ENCODE peak calls at places on chromosomes 2 and 18, in ten cellular contexts. One of them, this sample, is unnamed.

GRCh38 chr2:215870088-215870490 is 143.3 kb downstream of the MREG start:
- DNase-seq in prostate gland: no peak
- DNase-seq in heart left ventricle: no peak
- DNase-seq in IMR-90: peak
- DNase-seq in A549: no peak
- DNase-seq in HCT116: peak
- DNase-seq in tibial nerve: peak
- DNase-seq in ovary: no peak
- DNase-seq in breast epithelium: no peak
- DNase-seq in uterus: no peak
- DNase-seq in this sample: peak

GRCh38 chr2:200985806-200986205 is 22.3 kb upstream of the ORC2 start:
- DNase-seq in prostate gland: no peak
- DNase-seq in heart left ventricle: no peak
- DNase-seq in IMR-90: peak
- DNase-seq in A549: no peak
- DNase-seq in HCT116: no peak
- DNase-seq in tibial nerve: no peak
- DNase-seq in ovary: no peak
- DNase-seq in breast epithelium: no peak
- DNase-seq in uterus: no peak
- DNase-seq in this sample: no peak

GRCh38 chr2:59967691-59968090 is 585.8 kb downstream of the BCL11A start:
- DNase-seq in prostate gland: no peak
- DNase-seq in heart left ventricle: no peak
- DNase-seq in IMR-90: no peak
- DNase-seq in A549: no peak
- DNase-seq in HCT116: no peak
- DNase-seq in tibial nerve: no peak
- DNase-seq in ovary: no peak
- DNase-seq in breast epithelium: no peak
- DNase-seq in uterus: no peak
- DNase-seq in this sample: no peak

GRCh38 chr2:184197413-184197812 is 400.9 kb upstream of the ZNF804A start:
- DNase-seq in prostate gland: no peak
- DNase-seq in heart left ventricle: no peak
- DNase-seq in IMR-90: no peak
- DNase-seq in A549: no peak
- DNase-seq in HCT116: no peak
- DNase-seq in tibial nerve: no peak
- DNase-seq in ovary: no peak
- DNase-seq in breast epithelium: no peak
- DNase-seq in uterus: no peak
- DNase-seq in this sample: no peak

GRCh38 chr2:69716555-69717120 is 25.3 kb upstream of the ANXA4 start:
- DNase-seq in prostate gland: no peak
- DNase-seq in heart left ventricle: no peak
- DNase-seq in IMR-90: peak
- DNase-seq in A549: no peak
- DNase-seq in HCT116: no peak
- DNase-seq in tibial nerve: no peak
- DNase-seq in ovary: no peak
- DNase-seq in breast epithelium: no peak
- DNase-seq in uterus: no peak
- DNase-seq in this sample: peak

GRCh38 chr2:120626566-120626965 is 109.1 kb upstream of the GLI2 start:
- DNase-seq in prostate gland: no peak
- DNase-seq in heart left ventricle: no peak
- DNase-seq in IMR-90: no peak
- DNase-seq in A549: no peak
- DNase-seq in HCT116: no peak
- DNase-seq in tibial nerve: no peak
- DNase-seq in ovary: no peak
- DNase-seq in breast epithelium: no peak
- DNase-seq in uterus: no peak
- DNase-seq in this sample: peak

GRCh38 chr18:48940854-48941531 is 9.8 kb downstream of the SMAD7 start:
- DNase-seq in prostate gland: no peak
- DNase-seq in heart left ventricle: no peak
- DNase-seq in IMR-90: peak
- DNase-seq in A549: no peak
- DNase-seq in HCT116: no peak
- DNase-seq in tibial nerve: no peak
- DNase-seq in ovary: no peak
- DNase-seq in breast epithelium: no peak
- DNase-seq in uterus: no peak
- DNase-seq in this sample: no peak

GRCh38 chr2:567496-567864 is 109.7 kb downstream of the TMEM18 start:
- DNase-seq in prostate gland: no peak
- DNase-seq in heart left ventricle: no peak
- DNase-seq in IMR-90: no peak
- DNase-seq in A549: no peak
- DNase-seq in HCT116: no peak
- DNase-seq in tibial nerve: no peak
- DNase-seq in ovary: no peak
- DNase-seq in breast epithelium: no peak
- DNase-seq in uterus: no peak
- DNase-seq in this sample: no peak

GRCh38 chr2:147440694-147441093 is 404.1 kb upstream of the ACVR2A start:
- DNase-seq in prostate gland: no peak
- DNase-seq in heart left ventricle: no peak
- DNase-seq in IMR-90: no peak
- DNase-seq in A549: no peak
- DNase-seq in HCT116: no peak
- DNase-seq in tibial nerve: no peak
- DNase-seq in ovary: no peak
- DNase-seq in breast epithelium: no peak
- DNase-seq in uterus: no peak
- DNase-seq in this sample: no peak

GRCh38 chr2:84846041-84846663 is 34.7 kb downstream of the TRABD2A start:
- DNase-seq in prostate gland: no peak
- DNase-seq in heart left ventricle: no peak
- DNase-seq in IMR-90: peak
- DNase-seq in A549: no peak
- DNase-seq in HCT116: no peak
- DNase-seq in tibial nerve: no peak
- DNase-seq in ovary: no peak
- DNase-seq in breast epithelium: no peak
- DNase-seq in uterus: no peak
- DNase-seq in this sample: no peak

GRCh38 chr2:95344208-95344570 is 47.0 kb downstream of the KCNIP3 start:
- DNase-seq in prostate gland: no peak
- DNase-seq in heart left ventricle: no peak
- DNase-seq in IMR-90: no peak
- DNase-seq in A549: no peak
- DNase-seq in HCT116: no peak
- DNase-seq in tibial nerve: no peak
- DNase-seq in ovary: no peak
- DNase-seq in breast epithelium: peak
- DNase-seq in uterus: no peak
- DNase-seq in this sample: peak

GRCh38 chr18:24763765-24764548 is 303.5 kb downstream of the HRH4 start:
- DNase-seq in prostate gland: no peak
- DNase-seq in heart left ventricle: peak
- DNase-seq in IMR-90: peak
- DNase-seq in A549: no peak
- DNase-seq in HCT116: no peak
- DNase-seq in tibial nerve: peak
- DNase-seq in ovary: no peak
- DNase-seq in breast epithelium: no peak
- DNase-seq in uterus: peak
- DNase-seq in this sample: no peak

DNA sequence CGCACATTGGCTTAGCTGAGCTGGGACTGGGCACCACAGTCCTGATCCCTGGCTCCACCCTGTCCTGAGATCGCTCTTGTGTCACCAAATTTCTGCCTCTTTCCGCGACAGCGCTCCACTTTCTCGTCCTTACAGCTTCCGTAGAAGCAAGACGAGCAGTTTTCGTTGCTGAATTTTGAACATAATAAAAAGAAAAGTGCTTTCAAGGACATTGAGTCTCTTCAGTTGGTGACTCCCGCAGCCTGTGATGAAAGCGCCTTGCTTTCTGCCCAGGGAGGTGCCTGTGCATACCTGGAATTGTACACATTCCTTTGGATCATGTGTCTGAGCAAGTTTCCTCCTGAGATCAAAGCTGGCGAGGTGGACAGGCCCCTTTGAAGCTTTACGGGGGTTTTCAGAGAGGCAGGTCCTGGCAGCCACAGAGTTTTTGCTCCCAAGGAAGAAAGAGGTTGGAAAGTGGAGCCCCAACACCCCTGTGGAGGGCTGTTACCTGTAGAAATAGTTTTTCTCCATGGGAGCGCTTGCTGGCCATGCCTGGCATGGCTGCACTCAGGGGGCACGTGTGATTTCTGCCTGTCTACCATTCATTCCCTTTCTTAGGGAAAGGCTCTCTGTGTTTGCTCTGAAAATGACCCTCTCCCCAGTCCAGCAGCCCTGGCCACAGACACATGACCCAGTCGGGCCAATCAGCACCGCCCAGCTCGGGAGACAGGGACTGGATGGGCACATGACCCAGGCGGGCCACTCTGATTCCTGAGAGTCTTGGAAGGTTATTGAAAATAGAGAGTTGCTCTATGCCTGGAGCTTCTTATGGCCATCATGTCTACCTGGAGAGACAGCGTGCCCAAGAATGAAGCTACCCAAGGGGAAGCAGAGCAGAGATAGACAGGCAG is 115.6 kb upstream of the OTOS start:
- DNase-seq in prostate gland: peak
- DNase-seq in heart left ventricle: no peak
- DNase-seq in IMR-90: no peak
- DNase-seq in A549: no peak
- DNase-seq in HCT116: no peak
- DNase-seq in tibial nerve: no peak
- DNase-seq in ovary: no peak
- DNase-seq in breast epithelium: no peak
- DNase-seq in uterus: no peak
- DNase-seq in this sample: no peak
- TF ChIP-seq POLR2A in prostate gland: peak
- TF ChIP-seq POLR2A in heart left ventricle: no peak
- TF ChIP-seq POLR2A in IMR-90: no peak
- TF ChIP-seq POLR2A in A549: no peak
- TF ChIP-seq POLR2A in HCT116: no peak
- TF ChIP-seq POLR2A in tibial nerve: no peak
- TF ChIP-seq POLR2A in ovary: no peak
- TF ChIP-seq POLR2A in breast epithelium: no peak
- TF ChIP-seq POLR2A in uterus: no peak
- TF ChIP-seq POLR2A in this sample: no peak

GRCh38 chr2:8249769-8250168 is 432.1 kb upstream of the ID2 start:
- DNase-seq in prostate gland: no peak
- DNase-seq in heart left ventricle: no peak
- DNase-seq in IMR-90: no peak
- DNase-seq in A549: no peak
- DNase-seq in HCT116: no peak
- DNase-seq in tibial nerve: no peak
- DNase-seq in ovary: no peak
- DNase-seq in breast epithelium: no peak
- DNase-seq in uterus: no peak
- DNase-seq in this sample: no peak
- H3K4me3 ChIP-seq in prostate gland: no peak
- H3K4me3 ChIP-seq in heart left ventricle: no peak
- H3K4me3 ChIP-seq in IMR-90: no peak
- H3K4me3 ChIP-seq in A549: no peak
- H3K4me3 ChIP-seq in HCT116: no peak
- H3K4me3 ChIP-seq in tibial nerve: no peak
- H3K4me3 ChIP-seq in ovary: no peak
- H3K4me3 ChIP-seq in breast epithelium: no peak
- H3K4me3 ChIP-seq in uterus: no peak
- H3K4me3 ChIP-seq in this sample: no peak

DNA sequence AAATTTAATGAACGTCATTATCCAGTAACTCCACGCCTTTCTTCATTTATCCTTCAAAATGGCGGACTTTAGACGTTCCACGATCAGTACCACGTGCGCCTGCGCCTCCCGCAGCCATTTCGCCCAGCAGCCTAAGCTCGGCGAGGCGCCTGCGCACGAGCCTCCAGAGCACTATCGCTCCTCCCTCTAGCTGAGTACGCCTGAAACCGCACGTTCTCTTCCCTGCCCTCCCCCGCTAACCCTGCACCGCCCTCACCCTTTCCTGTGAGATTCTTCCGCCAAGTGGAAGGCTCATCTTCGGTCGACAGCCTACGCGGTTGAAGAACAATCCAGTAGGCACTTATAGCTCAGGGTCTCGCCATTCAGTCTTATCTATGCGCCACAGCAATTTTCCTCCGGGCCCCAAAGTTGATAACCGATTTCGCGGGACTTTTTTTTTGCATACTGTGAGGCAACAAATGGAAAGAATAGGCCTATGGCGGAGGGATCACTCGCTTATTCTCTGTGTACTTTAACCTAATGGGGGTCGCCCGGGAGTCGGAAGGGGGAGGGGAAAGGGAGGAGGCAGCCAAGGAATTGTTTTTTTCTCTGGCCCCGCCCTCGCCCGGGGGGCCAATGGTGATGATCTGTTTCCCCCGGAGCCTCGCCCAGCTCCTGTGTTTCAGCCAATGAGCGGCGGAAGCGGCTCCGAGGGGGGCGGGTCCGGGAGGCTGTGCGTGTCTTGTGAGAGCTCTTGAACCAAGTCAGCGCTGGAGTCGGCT is at the start of gene KDM3A:
- DNase-seq in prostate gland: peak
- DNase-seq in heart left ventricle: peak
- DNase-seq in IMR-90: peak
- DNase-seq in A549: peak
- DNase-seq in HCT116: peak
- DNase-seq in tibial nerve: peak
- DNase-seq in ovary: peak
- DNase-seq in breast epithelium: peak
- DNase-seq in uterus: peak
- DNase-seq in this sample: peak
- TF ChIP-seq POLR2A in prostate gland: no peak
- TF ChIP-seq POLR2A in heart left ventricle: peak
- TF ChIP-seq POLR2A in IMR-90: no peak
- TF ChIP-seq POLR2A in A549: no peak
- TF ChIP-seq POLR2A in HCT116: peak
- TF ChIP-seq POLR2A in tibial nerve: no peak
- TF ChIP-seq POLR2A in ovary: peak
- TF ChIP-seq POLR2A in breast epithelium: peak
- TF ChIP-seq POLR2A in uterus: no peak
- TF ChIP-seq POLR2A in this sample: peak

DNA sequence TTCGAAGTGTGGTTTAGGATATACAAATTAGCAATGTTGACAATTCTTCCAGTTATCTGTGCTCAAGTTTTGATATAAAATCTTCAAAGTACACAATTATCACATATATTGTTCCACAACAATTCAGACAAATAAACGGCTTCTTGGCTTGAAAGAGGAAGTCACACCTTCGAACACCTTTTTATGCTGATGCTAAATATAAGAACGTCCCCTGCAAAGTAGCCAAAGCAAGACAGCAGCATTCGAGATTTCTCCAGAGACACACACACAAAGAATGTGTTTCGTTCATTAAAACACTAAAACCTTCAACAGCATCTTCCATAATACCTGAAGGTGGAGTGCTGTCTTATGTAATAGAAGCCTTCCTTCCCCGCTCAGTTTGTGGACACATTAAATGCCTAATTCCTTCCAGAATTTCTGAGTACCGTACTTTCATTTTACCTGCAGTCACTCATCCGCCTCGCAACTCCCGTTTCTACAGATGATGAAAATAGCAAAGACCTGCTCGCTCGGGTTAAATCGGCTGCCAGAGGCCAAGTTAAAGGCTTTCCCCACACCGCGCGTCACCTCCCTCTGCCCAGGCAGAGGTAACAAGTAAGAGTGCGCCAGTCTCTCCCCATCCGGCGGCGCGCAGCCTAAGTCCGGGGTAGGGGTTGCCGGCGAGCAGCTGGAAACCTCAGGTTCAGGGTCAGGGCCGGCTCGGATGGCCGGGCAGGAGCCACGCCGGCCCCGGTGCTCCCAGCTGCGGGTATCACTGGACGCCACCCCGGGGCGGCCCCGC is 847 bp downstream of the SERPINE2 start:
- DNase-seq in prostate gland: peak
- DNase-seq in heart left ventricle: no peak
- DNase-seq in IMR-90: peak
- DNase-seq in A549: peak
- DNase-seq in HCT116: no peak
- DNase-seq in tibial nerve: no peak
- DNase-seq in ovary: peak
- DNase-seq in breast epithelium: no peak
- DNase-seq in uterus: peak
- DNase-seq in this sample: no peak
- H3K4me3 ChIP-seq in prostate gland: peak
- H3K4me3 ChIP-seq in heart left ventricle: peak
- H3K4me3 ChIP-seq in IMR-90: peak
- H3K4me3 ChIP-seq in A549: peak
- H3K4me3 ChIP-seq in HCT116: peak
- H3K4me3 ChIP-seq in tibial nerve: peak
- H3K4me3 ChIP-seq in ovary: peak
- H3K4me3 ChIP-seq in breast epithelium: peak
- H3K4me3 ChIP-seq in uterus: peak
- H3K4me3 ChIP-seq in this sample: peak